ENCODE peak calls at places on chromosomes 5 and 9, in ten cellular contexts. One of them, this sample, is unnamed.

GRCh38 chr9:21334603-21334968 is 618 bp downstream of the KLHL9 start:
- DNase-seq in caudate nucleus: no peak
- DNase-seq in RWPE1: peak
- DNase-seq in brain microvascular endothelial cell: no peak
- DNase-seq in tibial nerve: peak
- DNase-seq in foreskin keratinocyte: no peak
- DNase-seq in HCT116: no peak
- DNase-seq in GM23248: peak
- DNase-seq in ascending aorta: no peak
- DNase-seq in gastrocnemius medialis: no peak
- DNase-seq in this sample: no peak

GRCh38 chr5:161369032-161369431 is 177.5 kb downstream of the GABRB2 start:
- DNase-seq in HCT116: no peak
- DNase-seq in ascending aorta: no peak
- DNase-seq in tibial nerve: no peak
- DNase-seq in gastrocnemius medialis: no peak
- DNase-seq in GM23248: no peak
- DNase-seq in brain microvascular endothelial cell: no peak
- DNase-seq in caudate nucleus: no peak
- DNase-seq in foreskin keratinocyte: no peak
- DNase-seq in RWPE1: no peak
- DNase-seq in this sample: no peak

GRCh38 chr9:114484854-114485443 is 20.3 kb downstream of the WHRN start:
- DNase-seq in GM23248: peak
- DNase-seq in gastrocnemius medialis: no peak
- DNase-seq in foreskin keratinocyte: peak
- DNase-seq in RWPE1: peak
- DNase-seq in HCT116: peak
- DNase-seq in caudate nucleus: no peak
- DNase-seq in tibial nerve: no peak
- DNase-seq in brain microvascular endothelial cell: peak
- DNase-seq in ascending aorta: no peak
- DNase-seq in this sample: peak

GRCh38 chr9:96062051-96062450 is 186.6 kb downstream of the ERCC6L2 start:
- DNase-seq in gastrocnemius medialis: no peak
- DNase-seq in brain microvascular endothelial cell: no peak
- DNase-seq in ascending aorta: no peak
- DNase-seq in foreskin keratinocyte: no peak
- DNase-seq in caudate nucleus: no peak
- DNase-seq in GM23248: no peak
- DNase-seq in RWPE1: no peak
- DNase-seq in tibial nerve: no peak
- DNase-seq in HCT116: no peak
- DNase-seq in this sample: no peak

GRCh38 chr9:32524558-32525461 is 1.2 kb downstream of the RIGI start:
- DNase-seq in tibial nerve: no peak
- DNase-seq in foreskin keratinocyte: peak
- DNase-seq in HCT116: no peak
- DNase-seq in caudate nucleus: no peak
- DNase-seq in ascending aorta: no peak
- DNase-seq in gastrocnemius medialis: no peak
- DNase-seq in RWPE1: peak
- DNase-seq in brain microvascular endothelial cell: peak
- DNase-seq in GM23248: peak
- DNase-seq in this sample: no peak

GRCh38 chr9:131885144-131885609 is 145.3 kb upstream of the RAPGEF1 start:
- DNase-seq in tibial nerve: no peak
- DNase-seq in RWPE1: no peak
- DNase-seq in gastrocnemius medialis: no peak
- DNase-seq in ascending aorta: no peak
- DNase-seq in caudate nucleus: no peak
- DNase-seq in foreskin keratinocyte: no peak
- DNase-seq in GM23248: no peak
- DNase-seq in HCT116: no peak
- DNase-seq in brain microvascular endothelial cell: no peak
- DNase-seq in this sample: no peak

GRCh38 chr5:65482727-65483473 is 1.2 kb upstream of the ADAMTS6 start:
- DNase-seq in tibial nerve: peak
- DNase-seq in caudate nucleus: no peak
- DNase-seq in HCT116: no peak
- DNase-seq in brain microvascular endothelial cell: peak
- DNase-seq in ascending aorta: no peak
- DNase-seq in foreskin keratinocyte: peak
- DNase-seq in GM23248: peak
- DNase-seq in RWPE1: peak
- DNase-seq in gastrocnemius medialis: no peak
- DNase-seq in this sample: no peak

GRCh38 chr5:127849891-127850290 is 146.7 kb downstream of the CCDC192 start:
- DNase-seq in HCT116: no peak
- DNase-seq in gastrocnemius medialis: no peak
- DNase-seq in tibial nerve: no peak
- DNase-seq in brain microvascular endothelial cell: no peak
- DNase-seq in GM23248: no peak
- DNase-seq in caudate nucleus: no peak
- DNase-seq in RWPE1: no peak
- DNase-seq in foreskin keratinocyte: no peak
- DNase-seq in ascending aorta: no peak
- DNase-seq in this sample: no peak

GRCh38 chr5:124883686-124884085 is 137.2 kb upstream of the ZNF608 start:
- DNase-seq in caudate nucleus: no peak
- DNase-seq in brain microvascular endothelial cell: no peak
- DNase-seq in RWPE1: no peak
- DNase-seq in tibial nerve: no peak
- DNase-seq in foreskin keratinocyte: peak
- DNase-seq in GM23248: no peak
- DNase-seq in gastrocnemius medialis: no peak
- DNase-seq in HCT116: no peak
- DNase-seq in ascending aorta: no peak
- DNase-seq in this sample: no peak

GRCh38 chr5:133602829-133603380 is 9.4 kb downstream of the FSTL4 start:
- DNase-seq in HCT116: no peak
- DNase-seq in GM23248: no peak
- DNase-seq in brain microvascular endothelial cell: no peak
- DNase-seq in caudate nucleus: no peak
- DNase-seq in ascending aorta: no peak
- DNase-seq in gastrocnemius medialis: no peak
- DNase-seq in tibial nerve: no peak
- DNase-seq in RWPE1: no peak
- DNase-seq in foreskin keratinocyte: no peak
- DNase-seq in this sample: no peak

GRCh38 chr9:33344145-33344544 is 53.8 kb downstream of the NFX1 start:
- DNase-seq in ascending aorta: no peak
- DNase-seq in tibial nerve: no peak
- DNase-seq in GM23248: no peak
- DNase-seq in gastrocnemius medialis: no peak
- DNase-seq in foreskin keratinocyte: no peak
- DNase-seq in caudate nucleus: no peak
- DNase-seq in brain microvascular endothelial cell: no peak
- DNase-seq in HCT116: no peak
- DNase-seq in RWPE1: no peak
- DNase-seq in this sample: no peak

DNA sequence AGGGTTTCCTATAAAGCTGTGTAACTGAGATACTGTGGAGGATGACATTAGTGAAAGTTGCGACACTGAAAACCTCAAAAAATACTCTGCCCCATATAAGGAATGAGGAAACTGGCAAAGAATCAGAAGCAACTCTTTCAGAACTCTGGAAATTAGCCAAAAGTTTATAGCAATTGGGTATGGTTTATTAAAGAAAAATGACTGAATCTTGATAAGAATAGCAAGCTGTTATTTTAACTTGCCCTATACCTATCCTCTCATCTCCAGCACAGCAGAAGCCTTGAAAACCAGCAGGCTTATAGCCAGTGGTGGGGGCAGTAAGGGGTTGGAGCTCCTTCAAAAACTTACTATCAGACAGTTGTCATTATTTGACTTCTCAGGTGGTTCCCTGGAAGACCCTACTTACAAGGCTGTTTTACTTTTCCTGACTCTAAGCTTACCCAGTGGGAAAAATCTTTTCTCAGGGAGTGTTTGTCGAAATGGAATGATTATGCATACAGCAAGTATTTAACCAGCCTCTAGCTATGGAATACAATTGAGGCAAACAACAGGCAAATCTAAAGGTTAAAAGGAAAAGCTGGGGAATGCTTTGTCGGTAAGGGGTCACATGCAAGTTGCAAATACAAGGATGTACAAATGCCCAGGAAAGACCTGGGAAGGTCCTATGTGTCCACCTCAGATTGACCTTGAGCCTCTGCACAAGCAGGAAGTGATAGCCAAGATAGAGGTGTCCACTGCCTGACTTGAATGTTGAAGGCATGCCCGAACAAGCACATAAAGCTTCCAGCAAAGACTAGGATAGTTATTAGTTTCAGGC is 21.0 kb upstream of the FAM151B start:
- DNase-seq in GM23248: peak
- DNase-seq in RWPE1: peak
- DNase-seq in HCT116: no peak
- DNase-seq in brain microvascular endothelial cell: peak
- DNase-seq in foreskin keratinocyte: peak
- DNase-seq in ascending aorta: no peak
- DNase-seq in caudate nucleus: no peak
- DNase-seq in tibial nerve: no peak
- DNase-seq in gastrocnemius medialis: no peak
- DNase-seq in this sample: no peak
- H3K27ac ChIP-seq in GM23248: no peak
- H3K27ac ChIP-seq in RWPE1: no peak
- H3K27ac ChIP-seq in HCT116: peak
- H3K27ac ChIP-seq in brain microvascular endothelial cell: no peak
- H3K27ac ChIP-seq in foreskin keratinocyte: peak
- H3K27ac ChIP-seq in ascending aorta: no peak
- H3K27ac ChIP-seq in caudate nucleus: no peak
- H3K27ac ChIP-seq in tibial nerve: no peak
- H3K27ac ChIP-seq in gastrocnemius medialis: no peak
- H3K27ac ChIP-seq in this sample: peak

DNA sequence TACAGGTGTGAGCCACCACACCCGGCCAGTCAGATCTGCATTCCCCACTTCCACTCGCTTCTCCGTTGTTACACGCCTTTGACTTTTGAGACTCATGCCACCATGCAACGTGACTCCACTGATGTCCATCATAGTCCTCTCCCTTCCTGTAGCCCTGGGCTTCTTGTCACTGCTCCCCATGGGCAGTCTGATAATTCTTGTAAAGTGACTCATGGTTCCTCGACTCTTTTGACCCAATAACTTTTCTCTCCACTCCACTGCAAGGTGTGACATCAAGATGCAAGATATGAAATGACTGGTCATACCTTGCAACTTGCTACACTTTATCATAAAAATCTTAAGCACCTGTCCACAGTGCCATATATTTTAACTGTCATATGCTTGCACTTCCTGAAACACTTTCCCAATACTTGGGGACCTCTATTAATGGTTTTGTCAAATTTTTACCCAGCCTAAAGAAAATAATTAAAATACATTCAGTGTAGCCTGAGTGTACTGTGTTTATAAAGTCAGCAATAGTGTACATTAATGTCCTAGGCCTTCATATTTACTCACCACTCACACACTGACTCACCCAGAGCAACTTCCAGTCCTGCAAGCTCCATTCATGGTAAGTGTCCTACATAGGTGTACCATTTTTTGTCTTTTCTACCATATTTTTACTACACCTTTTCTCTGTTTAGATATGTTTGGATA is 18.6 kb upstream of the ANKRD18A start:
- DNase-seq in brain microvascular endothelial cell: no peak
- DNase-seq in RWPE1: no peak
- DNase-seq in gastrocnemius medialis: no peak
- DNase-seq in GM23248: no peak
- DNase-seq in foreskin keratinocyte: peak
- DNase-seq in HCT116: no peak
- DNase-seq in caudate nucleus: no peak
- DNase-seq in ascending aorta: no peak
- DNase-seq in tibial nerve: no peak
- DNase-seq in this sample: no peak
- H3K27ac ChIP-seq in brain microvascular endothelial cell: no peak
- H3K27ac ChIP-seq in RWPE1: no peak
- H3K27ac ChIP-seq in gastrocnemius medialis: no peak
- H3K27ac ChIP-seq in GM23248: no peak
- H3K27ac ChIP-seq in foreskin keratinocyte: no peak
- H3K27ac ChIP-seq in HCT116: no peak
- H3K27ac ChIP-seq in caudate nucleus: no peak
- H3K27ac ChIP-seq in ascending aorta: no peak
- H3K27ac ChIP-seq in tibial nerve: no peak
- H3K27ac ChIP-seq in this sample: peak

GRCh38 chr5:14256756-14257393 is 113.7 kb downstream of the TRIO start:
- DNase-seq in ascending aorta: no peak
- DNase-seq in foreskin keratinocyte: no peak
- DNase-seq in gastrocnemius medialis: no peak
- DNase-seq in HCT116: no peak
- DNase-seq in caudate nucleus: no peak
- DNase-seq in GM23248: peak
- DNase-seq in brain microvascular endothelial cell: no peak
- DNase-seq in RWPE1: no peak
- DNase-seq in tibial nerve: no peak
- DNase-seq in this sample: no peak

GRCh38 chr5:14254686-14255085 is 111.5 kb downstream of the TRIO start:
- DNase-seq in tibial nerve: no peak
- DNase-seq in caudate nucleus: no peak
- DNase-seq in brain microvascular endothelial cell: no peak
- DNase-seq in foreskin keratinocyte: no peak
- DNase-seq in ascending aorta: no peak
- DNase-seq in GM23248: no peak
- DNase-seq in gastrocnemius medialis: no peak
- DNase-seq in HCT116: no peak
- DNase-seq in RWPE1: no peak
- DNase-seq in this sample: no peak

GRCh38 chr5:14257995-14258403 is 114.9 kb downstream of the TRIO start:
- DNase-seq in HCT116: no peak
- DNase-seq in ascending aorta: no peak
- DNase-seq in caudate nucleus: no peak
- DNase-seq in foreskin keratinocyte: no peak
- DNase-seq in brain microvascular endothelial cell: no peak
- DNase-seq in GM23248: no peak
- DNase-seq in tibial nerve: no peak
- DNase-seq in RWPE1: no peak
- DNase-seq in gastrocnemius medialis: no peak
- DNase-seq in this sample: no peak

GRCh38 chr5:14258840-14259239 is 115.7 kb downstream of the TRIO start:
- DNase-seq in GM23248: no peak
- DNase-seq in brain microvascular endothelial cell: no peak
- DNase-seq in foreskin keratinocyte: no peak
- DNase-seq in tibial nerve: no peak
- DNase-seq in ascending aorta: no peak
- DNase-seq in gastrocnemius medialis: no peak
- DNase-seq in RWPE1: no peak
- DNase-seq in caudate nucleus: no peak
- DNase-seq in HCT116: no peak
- DNase-seq in this sample: no peak

GRCh38 chr5:14256026-14256690 is 113.0 kb downstream of the TRIO start:
- DNase-seq in foreskin keratinocyte: no peak
- DNase-seq in caudate nucleus: no peak
- DNase-seq in tibial nerve: no peak
- DNase-seq in ascending aorta: no peak
- DNase-seq in HCT116: no peak
- DNase-seq in gastrocnemius medialis: no peak
- DNase-seq in GM23248: no peak
- DNase-seq in RWPE1: no peak
- DNase-seq in brain microvascular endothelial cell: no peak
- DNase-seq in this sample: no peak
- H3K27ac ChIP-seq in foreskin keratinocyte: no peak
- H3K27ac ChIP-seq in caudate nucleus: no peak
- H3K27ac ChIP-seq in tibial nerve: no peak
- H3K27ac ChIP-seq in ascending aorta: no peak
- H3K27ac ChIP-seq in HCT116: no peak
- H3K27ac ChIP-seq in gastrocnemius medialis: no peak
- H3K27ac ChIP-seq in GM23248: no peak
- H3K27ac ChIP-seq in RWPE1: no peak
- H3K27ac ChIP-seq in brain microvascular endothelial cell: no peak
- H3K27ac ChIP-seq in this sample: no peak

GRCh38 chr5:168790037-168790635 is 211.0 kb upstream of the PANK3 start:
- DNase-seq in ascending aorta: no peak
- DNase-seq in RWPE1: no peak
- DNase-seq in GM23248: peak
- DNase-seq in foreskin keratinocyte: no peak
- DNase-seq in caudate nucleus: no peak
- DNase-seq in brain microvascular endothelial cell: no peak
- DNase-seq in HCT116: no peak
- DNase-seq in tibial nerve: peak
- DNase-seq in gastrocnemius medialis: no peak
- DNase-seq in this sample: no peak
- H3K27ac ChIP-seq in ascending aorta: peak
- H3K27ac ChIP-seq in RWPE1: no peak
- H3K27ac ChIP-seq in GM23248: peak
- H3K27ac ChIP-seq in foreskin keratinocyte: no peak
- H3K27ac ChIP-seq in caudate nucleus: no peak
- H3K27ac ChIP-seq in brain microvascular endothelial cell: no peak
- H3K27ac ChIP-seq in HCT116: no peak
- H3K27ac ChIP-seq in tibial nerve: no peak
- H3K27ac ChIP-seq in gastrocnemius medialis: no peak
- H3K27ac ChIP-seq in this sample: no peak